ENCODE peak calls at places on chromosomes 12 and 14, in eight cellular contexts. A is effector memory CD4-positive, alpha-beta T cell; S is NCI-H1930; K is NCI-H1105; O is left ventricle myocardium inferior; P is IMR-90; V is stimulated activated CD4-positive, alpha-beta T cell treated with anti-CD3 and anti-CD28 coated beads, Interleukin-1b, Interleukin-23, amount 100 ng/mL, for 4 hours; F is globus pallidus. B is an unnamed sample.

GRCh38 chr12:16150290-16150689 is 127.2 kb downstream of the SLC15A5 start:
- DNase-seq in A (no peak), S (no peak), K (no peak), O (no peak), P (no peak), V (no peak), F (no peak), B (no peak)

GRCh38 chr14:72812292-72812851 is 81.5 kb downstream of the DPF3 start:
- DNase-seq in A (no peak), S (no peak), K (no peak), O (peak; percentile 82), P (no peak), V (no peak), F (peak; percentile 82), B (no peak)

GRCh38 chr12:114669501-114670256 is 14.3 kb downstream of the TBX3 start:
- DNase-seq in A (no peak), S (no peak), K (peak; percentile 33), O (no peak), P (peak; percentile 81), V (no peak), F (no peak), B (no peak)

GRCh38 chr12:120470150-120470817 is 736 bp upstream of the SRSF9 start:
- DNase-seq in A (no peak), S (no peak), K (no peak), O (no peak), P (peak; percentile 19), V (no peak), F (no peak), B (no peak)

GRCh38 chr12:104314242-104314614 is 10.7 kb downstream of the EID3 start:
- DNase-seq in A (no peak), S (no peak), K (no peak), O (no peak), P (peak; percentile 51), V (no peak), F (no peak), B (no peak)

GRCh38 chr14:55133416-55133815 is 4.4 kb downstream of the LGALS3 start:
- DNase-seq in A (no peak), S (no peak), K (no peak), O (no peak), P (peak; percentile 43), V (no peak), F (no peak), B (no peak)

GRCh38 chr12:53791735-53792326 is 40.1 kb upstream of the CISTR start:
- DNase-seq in A (no peak), S (no peak), K (no peak), O (no peak), P (no peak), V (peak; percentile 23), F (no peak), B (no peak)

GRCh38 chr12:45415393-45415817 is 199.5 kb downstream of the ANO6 start:
- DNase-seq in A (no peak), S (no peak), K (no peak), O (peak; percentile 34), P (peak; percentile 100), V (no peak), F (no peak), B (peak; percentile 71)

GRCh38 chr14:69687963-69688649 is 76.7 kb downstream of the SUSD6 start:
- DNase-seq in A (no peak), S (peak; percentile 72), K (peak; percentile 35), O (no peak), P (no peak), V (no peak), F (peak; percentile 90), B (no peak)

GRCh38 chr14:100476012-100476822 is 111.0 kb downstream of the BEGAIN start:
- DNase-seq in A (no peak), S (no peak), K (no peak), O (no peak), P (peak; percentile 98), V (no peak), F (no peak), B (no peak)

GRCh38 chr14:102752239-102752847 is 24.9 kb upstream of the TRAF3 start:
- DNase-seq in A (no peak), S (no peak), K (no peak), O (no peak), P (no peak), V (no peak), F (no peak), B (no peak)

GRCh38 chr12:88544991-88545684 is 35.1 kb downstream of the KITLG start:
- DNase-seq in A (no peak), S (no peak), K (no peak), O (no peak), P (peak; percentile 67), V (no peak), F (no peak), B (no peak)

GRCh38 chr12:57621497-57622292 is 10.5 kb downstream of the ARHGEF25 start:
- DNase-seq in A (peak; percentile 21), S (no peak), K (peak; percentile 30), O (peak; percentile 64), P (peak; percentile 11), V (peak; percentile 63), F (peak; percentile 30), B (peak; percentile 59)

GRCh38 chr12:93714382-93714781 is 37.2 kb downstream of the CRADD start:
- DNase-seq in A (no peak), S (no peak), K (no peak), O (no peak), P (no peak), V (no peak), F (no peak), B (no peak)

GRCh38 chr12:119681139-119681538 is 13.2 kb downstream of the PRKAB1 start:
- DNase-seq in A (no peak), S (no peak), K (no peak), O (no peak), P (no peak), V (no peak), F (no peak), B (no peak)

GRCh38 chr14:61561144-61561543 is 134.2 kb upstream of the HIF1A start:
- DNase-seq in A (no peak), S (no peak), K (no peak), O (no peak), P (peak; percentile 77), V (no peak), F (no peak), B (no peak)

GRCh38 chr14:88493392-88494185 is 61.2 kb downstream of the PTPN21 start:
- DNase-seq in A (no peak), S (no peak), K (no peak), O (peak; percentile 53), P (no peak), V (no peak), F (no peak), B (no peak)

GRCh38 chr12:70043490-70044138 is 199.6 kb upstream of the CNOT2 start:
- DNase-seq in A (no peak), S (no peak), K (no peak), O (no peak), P (no peak), V (no peak), F (no peak), B (no peak)

GRCh38 chr12:111643428-111643826 is 42.3 kb downstream of the BRAP start:
- DNase-seq in A (no peak), S (no peak), K (no peak), O (no peak), P (peak; percentile 95), V (no peak), F (no peak), B (no peak)

GRCh38 chr12:94586589-94587259 is 63.6 kb downstream of the TMCC3 start:
- DNase-seq in A (no peak), S (no peak), K (no peak), O (no peak), P (no peak), V (no peak), F (no peak), B (no peak)

GRCh38 chr12:117850048-117850447 is 118.7 kb downstream of the KSR2 start:
- DNase-seq in A (no peak), S (no peak), K (peak; percentile 29), O (no peak), P (peak; percentile 28), V (no peak), F (no peak), B (no peak)

GRCh38 chr12:56633465-56634241 is 3.5 kb upstream of the BAZ2A start:
- DNase-seq in A (no peak), S (no peak), K (no peak), O (no peak), P (no peak), V (no peak), F (no peak), B (no peak)

GRCh38 chr12:3931206-3931605 is 58.0 kb upstream of the PARP11 start:
- DNase-seq in A (no peak), S (no peak), K (no peak), O (no peak), P (no peak), V (no peak), F (no peak), B (no peak)

GRCh38 chr14:70186826-70187483 is 1.8 kb downstream of the SLC8A3 start:
- DNase-seq in A (no peak), S (no peak), K (peak; percentile 43), O (no peak), P (no peak), V (no peak), F (no peak), B (no peak)

GRCh38 chr14:69354383-69355154 is 43.5 kb downstream of the ERH start:
- DNase-seq in A (no peak), S (no peak), K (no peak), O (no peak), P (peak; percentile 5), V (peak; percentile 52), F (no peak), B (peak; percentile 80)

GRCh38 chr12:70060634-70061033 is 182.6 kb upstream of the CNOT2 start:
- DNase-seq in A (no peak), S (no peak), K (no peak), O (no peak), P (no peak), V (no peak), F (no peak), B (no peak)

GRCh38 chr12:5592313-5592712 is 160.4 kb downstream of the NTF3 start:
- DNase-seq in A (no peak), S (no peak), K (no peak), O (no peak), P (no peak), V (no peak), F (no peak), B (no peak)

GRCh38 chr14:67940894-67941455 is 121.4 kb downstream of the RAD51B start:
- DNase-seq in A (no peak), S (no peak), K (no peak), O (no peak), P (peak; percentile 83), V (no peak), F (peak; percentile 5), B (no peak)

GRCh38 chr14:52447236-52447635 is 105.1 kb downstream of the TXNDC16 start:
- DNase-seq in A (no peak), S (no peak), K (no peak), O (no peak), P (no peak), V (no peak), F (no peak), B (no peak)

GRCh38 chr12:52965337-52965731 is 16.4 kb downstream of the KRT18 start:
- DNase-seq in A (no peak), S (no peak), K (no peak), O (no peak), P (no peak), V (no peak), F (no peak), B (no peak)

GRCh38 chr12:53623526-53623925 is 2.7 kb downstream of the ATF7 start:
- DNase-seq in A (no peak), S (no peak), K (no peak), O (no peak), P (peak; percentile 66), V (no peak), F (no peak), B (no peak)

B was measured in activated CD8-positive, alpha-beta memory T cell treated with anti-CD3 and anti-CD28 coated beads, Interleukin-2, amount 10 ng/mL, durations not matched to agents 7 days and 5 days.